ENCODE peak calls at places on chromosomes 16 and 17, in eight cellular contexts. C is neural progenitor cell; Y is lower lobe of right lung; A is occipital lobe; B is stimulated activated CD4-positive, alpha-beta T cell treated with anti-CD3 and anti-CD28 coated beads, Interleukin-1b, Interleukin-23, amount 100 ng/mL, for 24 hours; V is sigmoid colon; S is stimulated activated CD8-positive, alpha-beta memory T cell treated with anti-CD3 and anti-CD28 coated beads, Interleukin-2, amount 100 ng/mL, for 1 hour; O is fibroblast of lung. Q is an unnamed sample.

GRCh38 chr17:37743875-37744632 is 805 bp downstream of the HNF1B start:
- DNase-seq in V (no peak), C (peak), O (no peak), Y (peak), A (no peak), B (no peak), S (no peak), Q (no peak)

GRCh38 chr17:50690887-50691549 is 16.7 kb downstream of the ANKRD40 start:
- DNase-seq in A (no peak), V (no peak), B (no peak), Y (no peak), S (no peak), O (no peak), C (no peak), Q (no peak)

GRCh38 chr17:14302421-14303099 is 1.7 kb downstream of the HS3ST3B1 start:
- DNase-seq in Y (peak), A (peak), S (peak), V (peak), C (peak), B (peak), O (peak), Q (peak)

GRCh38 chr17:54524501-54524900 is 376.2 kb upstream of the TOM1L1 start:
- DNase-seq in B (no peak), O (no peak), C (no peak), A (no peak), S (no peak), V (no peak), Y (no peak), Q (no peak)

GRCh38 chr17:38715216-38715943 is 10.3 kb downstream of the MLLT6 start:
- DNase-seq in B (no peak), Y (no peak), A (no peak), C (no peak), V (no peak), O (no peak), S (no peak), Q (no peak)

GRCh38 chr16:82633964-82634600 is 7.3 kb downstream of the CDH13 start:
- DNase-seq in S (no peak), V (peak), Y (no peak), A (peak), O (peak), B (no peak), C (no peak), Q (peak)

GRCh38 chr17:48597775-48598631 is 4.4 kb upstream of the HOXB5 start:
- DNase-seq in B (no peak), C (peak), A (no peak), S (no peak), V (peak), O (peak), Y (peak), Q (no peak)

GRCh38 chr17:50063516-50064252 is 7.8 kb downstream of the ITGA3 start:
- DNase-seq in B (no peak), S (no peak), Y (no peak), V (no peak), C (no peak), A (no peak), O (peak), Q (no peak)

GRCh38 chr17:17388657-17389496 is 85.7 kb downstream of the NT5M start:
- DNase-seq in B (no peak), S (no peak), O (peak), V (no peak), Y (no peak), C (no peak), A (no peak), Q (no peak)

GRCh38 chr17:44308320-44308818 is at the start of gene RUNDC3A:
- DNase-seq in C (peak), B (peak), S (peak), A (peak), V (peak), O (peak), Y (peak), Q (peak)

GRCh38 chr17:80703109-80703508 is 158.5 kb downstream of the RPTOR start:
- DNase-seq in S (no peak), V (no peak), C (no peak), O (no peak), Y (no peak), B (no peak), A (no peak), Q (no peak)

GRCh38 chr16:84197487-84198128 is 6.7 kb downstream of the ADAD2 start:
- DNase-seq in C (no peak), O (no peak), S (no peak), B (no peak), Y (no peak), A (no peak), V (no peak), Q (no peak)

GRCh38 chr16:85550422-85551318 is 62.5 kb upstream of the GSE1 start:
- DNase-seq in O (no peak), V (no peak), Y (no peak), B (no peak), C (no peak), A (no peak), S (no peak), Q (no peak)

GRCh38 chr16:77480671-77481315 is 46.0 kb upstream of the ADAMTS18 start:
- DNase-seq in V (no peak), Y (no peak), B (no peak), S (no peak), O (no peak), C (no peak), A (no peak), Q (no peak)

GRCh38 chr16:27330542-27330941 is 16.8 kb downstream of the IL4R start:
- DNase-seq in O (peak), C (no peak), Y (peak), S (no peak), B (no peak), A (peak), V (peak), Q (no peak)

GRCh38 chr17:37664214-37664613 is 21.0 kb upstream of the DDX52 start:
- DNase-seq in A (no peak), S (no peak), O (no peak), B (no peak), Y (no peak), V (no peak), C (no peak), Q (no peak)

GRCh38 chr17:66580601-66581385 is 254.1 kb upstream of the CACNG5 start:
- DNase-seq in S (no peak), V (peak), A (no peak), C (no peak), B (no peak), O (no peak), Y (no peak), Q (no peak)

GRCh38 chr16:28951410-28951943 is 740 bp downstream of the NFATC2IP start:
- DNase-seq in B (no peak), S (no peak), V (peak), C (no peak), Y (no peak), A (no peak), O (no peak), Q (no peak)

GRCh38 chr16:85091522-85091910 is 20.8 kb downstream of the CIBAR2 start:
- DNase-seq in S (no peak), Y (no peak), O (no peak), V (no peak), B (no peak), A (no peak), C (no peak), Q (no peak)

GRCh38 chr16:81642107-81642436 is 137.0 kb upstream of the PLCG2 start:
- DNase-seq in C (no peak), O (no peak), A (no peak), S (no peak), V (no peak), B (no peak), Y (no peak), Q (no peak)

GRCh38 chr16:19114359-19115147 is 789 bp downstream of the ITPRIPL2 start:
- DNase-seq in C (peak), V (peak), S (no peak), Y (peak), O (peak), A (no peak), B (no peak), Q (peak)

GRCh38 chr17:32265192-32265895 is at the start of gene RHBDL3:
- DNase-seq in Y (peak), C (peak), S (no peak), O (no peak), V (no peak), A (no peak), B (no peak), Q (peak)

GRCh38 chr16:84266451-84266850 is 26.6 kb upstream of the KCNG4 start:
- DNase-seq in S (no peak), B (no peak), C (peak), V (no peak), A (peak), Y (no peak), O (peak), Q (peak)